ENCODE peak calls at places on chromosomes 4 and X, in seven cellular contexts. One of them, this sample, is unnamed.

GRCh38 chr4:150960818-150961217 is 54.3 kb downstream of the LRBA start:
- DNase-seq in AG09309: no peak
- DNase-seq in vagina: no peak
- DNase-seq in endodermal cell: peak
- DNase-seq in mammary epithelial cell: peak
- DNase-seq in GM12865: peak
- DNase-seq in testis: peak
- DNase-seq in this sample: no peak

GRCh38 chrX:150731795-150732194 is 38.6 kb downstream of the MTMR1 start:
- DNase-seq in AG09309: peak
- DNase-seq in testis: no peak
- DNase-seq in endodermal cell: no peak
- DNase-seq in mammary epithelial cell: peak
- DNase-seq in GM12865: no peak
- DNase-seq in vagina: no peak
- DNase-seq in this sample: no peak

GRCh38 chr4:20284990-20285389 is 33.3 kb downstream of the SLIT2 start:
- DNase-seq in AG09309: no peak
- DNase-seq in GM12865: no peak
- DNase-seq in mammary epithelial cell: peak
- DNase-seq in endodermal cell: no peak
- DNase-seq in vagina: no peak
- DNase-seq in testis: no peak
- DNase-seq in this sample: no peak

GRCh38 chrX:119410027-119410819 is 11.1 kb downstream of the SLC25A43 start:
- DNase-seq in mammary epithelial cell: peak
- DNase-seq in vagina: no peak
- DNase-seq in testis: peak
- DNase-seq in endodermal cell: peak
- DNase-seq in GM12865: no peak
- DNase-seq in AG09309: peak
- DNase-seq in this sample: peak

GRCh38 chrX:114344756-114345155 is 239.1 kb upstream of the HTR2C start:
- DNase-seq in mammary epithelial cell: peak
- DNase-seq in GM12865: peak
- DNase-seq in AG09309: no peak
- DNase-seq in vagina: no peak
- DNase-seq in endodermal cell: no peak
- DNase-seq in testis: no peak
- DNase-seq in this sample: no peak

GRCh38 chrX:46263494-46263893 is 281.7 kb downstream of the ZNF674 start:
- DNase-seq in mammary epithelial cell: peak
- DNase-seq in GM12865: no peak
- DNase-seq in endodermal cell: no peak
- DNase-seq in AG09309: no peak
- DNase-seq in testis: no peak
- DNase-seq in vagina: no peak
- DNase-seq in this sample: no peak

GRCh38 chrX:146581981-146582712 is 227.4 kb upstream of the CXorf51B start:
- DNase-seq in AG09309: no peak
- DNase-seq in GM12865: no peak
- DNase-seq in mammary epithelial cell: no peak
- DNase-seq in testis: no peak
- DNase-seq in endodermal cell: peak
- DNase-seq in vagina: no peak
- DNase-seq in this sample: no peak

GRCh38 chr4:182265881-182266280 is 22.7 kb downstream of the TENM3 start:
- DNase-seq in endodermal cell: no peak
- DNase-seq in mammary epithelial cell: no peak
- DNase-seq in GM12865: peak
- DNase-seq in testis: no peak
- DNase-seq in vagina: no peak
- DNase-seq in AG09309: no peak
- DNase-seq in this sample: peak

GRCh38 chr4:143311924-143312323 is 24.8 kb upstream of the GAB1 start:
- DNase-seq in testis: no peak
- DNase-seq in vagina: no peak
- DNase-seq in AG09309: no peak
- DNase-seq in mammary epithelial cell: no peak
- DNase-seq in GM12865: no peak
- DNase-seq in endodermal cell: no peak
- DNase-seq in this sample: no peak

GRCh38 chrX:2829469-2830246 is 928 bp downstream of the GYG2 start:
- DNase-seq in GM12865: no peak
- DNase-seq in endodermal cell: peak
- DNase-seq in AG09309: no peak
- DNase-seq in testis: no peak
- DNase-seq in vagina: no peak
- DNase-seq in mammary epithelial cell: no peak
- DNase-seq in this sample: peak
- H3K4me3 ChIP-seq in GM12865: no peak
- H3K4me3 ChIP-seq in endodermal cell: peak
- H3K4me3 ChIP-seq in AG09309: peak
- H3K4me3 ChIP-seq in testis: peak
- H3K4me3 ChIP-seq in vagina: peak
- H3K4me3 ChIP-seq in mammary epithelial cell: no peak
- H3K4me3 ChIP-seq in this sample: no peak

GRCh38 chrX:138157850-138158249 is 553.7 kb downstream of the FGF13 start:
- DNase-seq in endodermal cell: no peak
- DNase-seq in mammary epithelial cell: no peak
- DNase-seq in vagina: no peak
- DNase-seq in GM12865: no peak
- DNase-seq in AG09309: no peak
- DNase-seq in testis: no peak
- DNase-seq in this sample: no peak
- TF ChIP-seq CTCF in endodermal cell: no peak
- TF ChIP-seq CTCF in mammary epithelial cell: no peak
- TF ChIP-seq CTCF in vagina: no peak
- TF ChIP-seq CTCF in GM12865: no peak
- TF ChIP-seq CTCF in AG09309: no peak
- TF ChIP-seq CTCF in testis: no peak
- TF ChIP-seq CTCF in this sample: no peak

GRCh38 chr4:122456228-122457106 is at the start of gene IL2:
- DNase-seq in AG09309: no peak
- DNase-seq in testis: no peak
- DNase-seq in endodermal cell: no peak
- DNase-seq in vagina: no peak
- DNase-seq in GM12865: no peak
- DNase-seq in mammary epithelial cell: no peak
- DNase-seq in this sample: no peak

GRCh38 chr4:122453384-122454000 is 3.0 kb downstream of the IL2 start:
- DNase-seq in testis: no peak
- DNase-seq in GM12865: no peak
- DNase-seq in endodermal cell: no peak
- DNase-seq in AG09309: no peak
- DNase-seq in vagina: no peak
- DNase-seq in mammary epithelial cell: no peak
- DNase-seq in this sample: no peak

DNA sequence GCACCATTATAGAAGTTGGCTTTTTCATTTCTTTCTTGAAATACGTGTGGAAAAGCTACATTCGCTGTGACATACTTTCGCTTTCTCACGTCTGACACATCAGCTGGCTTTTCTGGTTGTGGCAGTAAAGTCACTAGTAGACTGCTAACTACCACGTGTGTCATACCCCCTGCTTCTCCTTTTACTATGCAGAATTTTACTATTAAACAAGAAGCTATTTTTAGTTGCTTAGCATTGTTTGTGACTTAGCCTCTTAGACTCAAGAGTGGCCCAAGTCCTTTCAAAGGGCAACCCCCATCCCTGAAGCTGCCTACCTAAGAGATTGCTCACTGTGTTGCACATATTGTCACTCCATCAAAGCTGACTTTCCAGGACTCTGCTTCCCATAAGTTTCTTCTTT is 2.1 kb upstream of the IL2 start:
- DNase-seq in GM12865: peak
- DNase-seq in testis: no peak
- DNase-seq in AG09309: no peak
- DNase-seq in vagina: no peak
- DNase-seq in mammary epithelial cell: no peak
- DNase-seq in endodermal cell: peak
- DNase-seq in this sample: no peak
- H3K4me3 ChIP-seq in GM12865: peak
- H3K4me3 ChIP-seq in testis: no peak
- H3K4me3 ChIP-seq in AG09309: peak
- H3K4me3 ChIP-seq in vagina: no peak
- H3K4me3 ChIP-seq in mammary epithelial cell: no peak
- H3K4me3 ChIP-seq in endodermal cell: no peak
- H3K4me3 ChIP-seq in this sample: no peak

DNA sequence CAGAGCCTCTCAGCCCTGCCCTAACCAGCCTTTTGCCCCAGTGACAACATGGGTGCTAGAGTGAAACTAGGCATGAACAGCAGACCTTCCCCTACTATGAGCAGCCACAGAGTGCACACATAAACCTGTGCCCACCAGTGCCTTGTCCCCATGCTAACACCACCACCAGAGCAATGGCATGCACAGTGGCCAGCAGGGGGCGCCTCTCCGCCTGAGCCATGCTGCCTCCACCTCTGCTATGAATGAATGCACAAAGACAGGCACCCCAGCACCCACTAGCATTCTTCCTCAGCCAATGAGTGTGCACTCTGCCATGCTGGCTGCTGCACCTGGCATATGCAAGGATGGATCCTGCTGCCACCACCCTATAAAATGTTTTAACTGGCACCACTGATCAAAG is 286.9 kb upstream of the FGF16 start:
- DNase-seq in vagina: no peak
- DNase-seq in mammary epithelial cell: no peak
- DNase-seq in testis: peak
- DNase-seq in endodermal cell: peak
- DNase-seq in GM12865: peak
- DNase-seq in AG09309: no peak
- DNase-seq in this sample: no peak
- TF ChIP-seq CTCF in vagina: no peak
- TF ChIP-seq CTCF in mammary epithelial cell: no peak
- TF ChIP-seq CTCF in testis: no peak
- TF ChIP-seq CTCF in endodermal cell: peak
- TF ChIP-seq CTCF in GM12865: no peak
- TF ChIP-seq CTCF in AG09309: peak
- TF ChIP-seq CTCF in this sample: no peak

GRCh38 chr4:139957108-139957464 is 196.9 kb downstream of the MAML3 start:
- DNase-seq in testis: no peak
- DNase-seq in endodermal cell: no peak
- DNase-seq in mammary epithelial cell: no peak
- DNase-seq in AG09309: no peak
- DNase-seq in vagina: no peak
- DNase-seq in GM12865: no peak
- DNase-seq in this sample: no peak

GRCh38 chr4:139955600-139955999 is 198.4 kb downstream of the MAML3 start:
- DNase-seq in endodermal cell: no peak
- DNase-seq in GM12865: no peak
- DNase-seq in AG09309: no peak
- DNase-seq in testis: no peak
- DNase-seq in mammary epithelial cell: no peak
- DNase-seq in vagina: no peak
- DNase-seq in this sample: no peak

GRCh38 chr4:139954512-139954911 is 199.5 kb downstream of the MAML3 start:
- DNase-seq in testis: no peak
- DNase-seq in endodermal cell: no peak
- DNase-seq in GM12865: no peak
- DNase-seq in AG09309: no peak
- DNase-seq in mammary epithelial cell: no peak
- DNase-seq in vagina: no peak
- DNase-seq in this sample: no peak

GRCh38 chr4:139957986-139958737 is 195.8 kb downstream of the MAML3 start:
- DNase-seq in GM12865: no peak
- DNase-seq in vagina: no peak
- DNase-seq in AG09309: no peak
- DNase-seq in testis: no peak
- DNase-seq in mammary epithelial cell: no peak
- DNase-seq in endodermal cell: no peak
- DNase-seq in this sample: no peak

DNA sequence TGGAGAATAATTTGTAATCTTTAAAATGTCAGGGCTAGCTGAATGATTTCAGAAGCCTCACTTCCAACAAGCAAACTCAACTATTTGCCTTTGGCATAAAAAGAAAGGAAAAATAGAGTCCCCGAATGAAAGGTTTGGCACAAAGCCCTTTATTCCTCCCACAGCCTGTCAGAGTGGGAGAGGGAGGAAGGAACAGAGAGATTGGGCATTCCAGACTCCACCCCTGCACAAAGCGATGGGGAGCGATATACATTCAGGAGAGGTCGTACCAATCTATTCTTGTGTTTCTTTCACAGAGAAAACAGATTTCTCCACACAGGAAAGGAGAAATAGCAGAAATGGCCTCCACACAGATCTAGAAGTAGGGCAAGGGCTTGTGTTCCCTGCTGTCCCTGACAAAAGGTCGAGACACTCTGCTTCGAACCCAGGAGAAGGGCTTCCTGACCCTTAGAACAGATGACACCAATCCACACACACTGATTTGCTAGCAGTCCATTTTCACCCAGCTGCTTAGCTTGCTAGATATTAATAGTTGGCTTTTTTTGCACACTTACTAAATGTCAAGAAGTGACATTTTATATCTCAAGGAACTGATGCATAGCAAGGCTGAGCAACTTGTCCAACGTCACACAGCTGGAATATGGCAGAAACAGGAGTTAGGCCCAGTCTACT is 197.4 kb downstream of the MAML3 start:
- DNase-seq in AG09309: no peak
- DNase-seq in testis: peak
- DNase-seq in vagina: no peak
- DNase-seq in GM12865: no peak
- DNase-seq in endodermal cell: no peak
- DNase-seq in mammary epithelial cell: no peak
- DNase-seq in this sample: no peak
- H3K4me3 ChIP-seq in AG09309: no peak
- H3K4me3 ChIP-seq in testis: no peak
- H3K4me3 ChIP-seq in vagina: peak
- H3K4me3 ChIP-seq in GM12865: no peak
- H3K4me3 ChIP-seq in endodermal cell: no peak
- H3K4me3 ChIP-seq in mammary epithelial cell: no peak
- H3K4me3 ChIP-seq in this sample: no peak